ENCODE peak calls at places on chromosome 19, in four cellular contexts. B is GM12864, W is GM12865, Q is neural crest cell. E is an unnamed sample.

GRCh38 chr19:31730270-31730669 is 381.0 kb upstream of the TSHZ3 start:
- DNase-seq in B (no peak), W (no peak), Q (no peak), E (no peak)

GRCh38 chr19:6866646-6867255 is 20.6 kb upstream of the ADGRE1 start:
- DNase-seq in B (no peak), W (peak; percentile 51), Q (no peak), E (no peak)

GRCh38 chr19:6126335-6126974 is 9.0 kb upstream of the ACSBG2 start:
- DNase-seq in B (peak; percentile 43), W (peak; percentile 80), Q (no peak), E (peak; percentile 63)

GRCh38 chr19:9856609-9857008 is 21.5 kb downstream of the PIN1 start:
- DNase-seq in B (no peak), W (no peak), Q (no peak), E (no peak)

GRCh38 chr19:6772028-6772865 is at the start of gene VAV1:
- DNase-seq in B (peak; percentile 79), W (peak; percentile 93), Q (no peak), E (peak; percentile 95)

GRCh38 chr19:45637890-45638667 is 1.1 kb downstream of the EML2 start:
- DNase-seq in B (no peak), W (no peak), Q (no peak), E (no peak)

GRCh38 chr19:794989-795658 is 2.1 kb upstream of the PTBP1 start:
- DNase-seq in B (no peak), W (no peak), Q (no peak), E (no peak)

GRCh38 chr19:7304200-7304599 is 10.0 kb upstream of the INSR start:
- DNase-seq in B (no peak), W (no peak), Q (no peak), E (no peak)

GRCh38 chr19:17872251-17873001 is 681 bp downstream of the SLC5A5 start:
- DNase-seq in B (no peak), W (no peak), Q (no peak), E (no peak)

GRCh38 chr19:1827566-1828278 is 15.6 kb upstream of the ATP8B3 start:
- DNase-seq in B (no peak), W (no peak), Q (no peak), E (no peak)

GRCh38 chr19:1826557-1827521 is 14.8 kb upstream of the ATP8B3 start:
- DNase-seq in B (no peak), W (no peak), Q (no peak), E (no peak)

GRCh38 chr19:1824252-1824622 is 12.2 kb upstream of the ATP8B3 start:
- DNase-seq in B (no peak), W (no peak), Q (no peak), E (no peak)

GRCh38 chr19:1823539-1824251 is 11.6 kb upstream of the ATP8B3 start:
- DNase-seq in B (no peak), W (no peak), Q (no peak), E (no peak)

DNA sequence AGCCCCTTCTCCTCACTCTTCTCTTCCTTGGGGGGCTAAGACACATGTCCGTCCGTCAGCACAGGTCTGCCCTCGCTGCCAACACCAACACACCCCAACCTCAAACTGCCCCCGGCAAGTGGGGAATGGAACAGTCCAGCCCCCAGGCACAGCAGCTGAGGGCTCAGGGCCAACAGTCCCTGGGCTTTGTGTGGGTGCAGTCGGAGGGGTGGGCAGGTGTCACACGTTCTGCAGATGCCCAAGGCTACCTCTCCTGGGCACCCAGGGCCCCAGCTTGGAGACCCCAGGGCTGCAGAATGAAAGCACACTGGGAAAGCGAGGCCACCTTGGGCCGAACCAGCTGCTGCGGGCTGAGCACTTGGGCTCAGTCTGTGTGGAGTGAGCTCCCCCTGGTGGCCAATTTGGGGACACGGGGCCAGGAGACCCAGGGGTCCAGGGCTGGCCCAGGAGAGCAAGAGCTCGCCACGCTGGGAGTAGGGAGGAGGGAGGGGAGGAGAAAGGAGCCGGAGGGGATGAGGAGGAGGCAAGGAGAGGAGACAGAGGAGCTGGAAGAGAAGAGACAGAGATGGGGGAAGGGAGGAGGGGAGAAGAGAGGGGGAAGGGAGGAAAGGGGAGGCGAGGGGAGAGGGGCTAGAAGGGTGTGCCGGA is 14.0 kb upstream of the ATP8B3 start:
- DNase-seq in B (no peak), W (peak; percentile 77), Q (peak; percentile 84), E (peak; percentile 94)
- TF ChIP-seq CTCF in B (peak; percentile 88), W (peak; percentile 93), Q (peak; percentile 90), E (peak; percentile 94)

GRCh38 chr19:57583521-57584416 is at the start of gene ZIK1:
- DNase-seq in B (peak; percentile 87), W (peak; percentile 95), Q (peak; percentile 82), E (peak; percentile 95)
- TF ChIP-seq CTCF in B (no peak), W (no peak), Q (no peak), E (no peak)

GRCh38 chr19:41352279-41352608 is 1.5 kb downstream of the TGFB1 start:
- DNase-seq in B (no peak), W (no peak), Q (no peak), E (no peak)
- TF ChIP-seq CTCF in B (no peak), W (no peak), Q (no peak), E (no peak)

GRCh38 chr19:40392894-40393517 is 3.0 kb upstream of the HIPK4 start:
- DNase-seq in B (no peak), W (no peak), Q (no peak), E (no peak)
- TF ChIP-seq CTCF in B (peak; percentile 42), W (peak; percentile 22), Q (no peak), E (peak; percentile 20)

GRCh38 chr19:41691268-41691970 is 3.3 kb upstream of the CEACAM7 start:
- DNase-seq in B (no peak), W (peak; percentile 29), Q (no peak), E (peak; percentile 64)
- TF ChIP-seq CTCF in B (peak; percentile 82), W (peak; percentile 76), Q (peak; percentile 45), E (peak; percentile 65)

E was measured in GM13976.